ENCODE peak calls at places on chromosomes 3 and 15, in four cellular contexts. S is fibroblast of lung, H is germinal center, B is RKO. F is an unnamed sample.

GRCh38 chr3:67113802-67114407 is 115.8 kb downstream of the KBTBD8 start:
- DNase-seq in S (peak; percentile 68), B (peak; percentile 91), H (peak; percentile 75), F (peak; percentile 88)

GRCh38 chr3:146536681-146537080 is 7.7 kb downstream of the PLSCR1 start:
- DNase-seq in S (peak; percentile 81), B (no peak), H (no peak), F (no peak)

GRCh38 chr15:75202251-75203016 is 752 bp downstream of the C15orf39 start:
- DNase-seq in B (peak; percentile 83), S (peak; percentile 61), H (peak; percentile 90), F (peak; percentile 73)

GRCh38 chr3:37546876-37547275 is 314.8 kb upstream of the CTDSPL start:
- DNase-seq in B (peak; percentile 64), H (no peak), S (peak; percentile 22), F (peak; percentile 33)

GRCh38 chr3:107429330-107430181 is 52.3 kb downstream of the CCDC54 start:
- DNase-seq in B (no peak), H (peak; percentile 81), S (peak; percentile 87), F (peak; percentile 55)

GRCh38 chr3:100401674-100402036 is 316 bp downstream of the LNP1 start:
- DNase-seq in S (peak; percentile 66), B (peak; percentile 82), H (peak; percentile 15), F (no peak)

GRCh38 chr15:72197045-72197459 is 535 bp downstream of the GRAMD2A start:
- DNase-seq in H (no peak), S (no peak), B (no peak), F (no peak)

GRCh38 chr3:72482589-72483249 is 365.5 kb downstream of the SHQ1 start:
- DNase-seq in H (no peak), S (peak; percentile 80), B (peak; percentile 77), F (peak; percentile 84)